ENCODE peak calls at places on chromosomes 7 and 10, in five cellular contexts. U is uterus; F is A673; O is small intestine; Z is effector memory CD4-positive, alpha-beta T cell. W is an unnamed sample.

GRCh38 chr7:100545636-100546128 is 6.7 kb downstream of the AGFG2 start:
- DNase-seq in U (peak; percentile 91), F (peak; percentile 50), O (peak; percentile 62), Z (no peak), W (no peak)

GRCh38 chr10:12484945-12485805 is 135.8 kb downstream of the CAMK1D start:
- DNase-seq in U (no peak), F (no peak), O (peak; percentile 43), Z (no peak), W (no peak)

GRCh38 chr7:137684316-137684715 is 162.5 kb downstream of the DGKI start:
- DNase-seq in U (no peak), F (no peak), O (no peak), Z (no peak), W (no peak)

GRCh38 chr10:128116851-128117615 is 9.2 kb downstream of the MKI67 start:
- DNase-seq in U (no peak), F (no peak), O (no peak), Z (no peak), W (no peak)

GRCh38 chr7:134888141-134888740 is 98.1 kb upstream of the AGBL3 start:
- DNase-seq in U (no peak), F (no peak), O (no peak), Z (no peak), W (no peak)

GRCh38 chr7:5541087-5541992 is 117.7 kb upstream of the TNRC18 start:
- DNase-seq in U (no peak), F (no peak), O (no peak), Z (no peak), W (no peak)

GRCh38 chr10:59580257-59580863 is 129.3 kb downstream of the SLC16A9 start:
- DNase-seq in U (no peak), F (peak; percentile 81), O (peak; percentile 9), Z (no peak), W (no peak)

GRCh38 chr10:11856678-11857077 is 33.5 kb downstream of the PROSER2 start:
- DNase-seq in U (no peak), F (no peak), O (no peak), Z (no peak), W (no peak)

GRCh38 chr10:130079614-130080460 is 30.8 kb downstream of the C10orf143 start:
- DNase-seq in U (no peak), F (no peak), O (no peak), Z (no peak), W (no peak)

GRCh38 chr7:143320620-143321019 is 4.7 kb downstream of the CLCN1 start:
- DNase-seq in U (no peak), F (no peak), O (peak; percentile 75), Z (no peak), W (no peak)

GRCh38 chr10:103960103-103960502 is 6.8 kb upstream of the SLK start:
- DNase-seq in U (no peak), F (no peak), O (no peak), Z (no peak), W (no peak)

GRCh38 chr7:96664793-96665192 is 44.9 kb downstream of the SEM1 start:
- DNase-seq in U (no peak), F (no peak), O (no peak), Z (no peak), W (no peak)

GRCh38 chr10:680745-681144 is 8.7 kb downstream of the DIP2C start:
- DNase-seq in U (no peak), F (no peak), O (no peak), Z (no peak), W (no peak)

GRCh38 chr7:37327288-37327687 is 121.4 kb downstream of the ELMO1 start:
- DNase-seq in U (no peak), F (no peak), O (no peak), Z (no peak), W (no peak)

GRCh38 chr7:37333075-37333474 is 115.6 kb downstream of the ELMO1 start:
- DNase-seq in U (no peak), F (no peak), O (no peak), Z (no peak), W (no peak)

GRCh38 chr7:37330775-37331174 is 117.9 kb downstream of the ELMO1 start:
- DNase-seq in U (no peak), F (no peak), O (no peak), Z (no peak), W (no peak)

GRCh38 chr7:37332218-37333016 is 116.2 kb downstream of the ELMO1 start:
- DNase-seq in U (no peak), F (no peak), O (no peak), Z (no peak), W (no peak)

DNA sequence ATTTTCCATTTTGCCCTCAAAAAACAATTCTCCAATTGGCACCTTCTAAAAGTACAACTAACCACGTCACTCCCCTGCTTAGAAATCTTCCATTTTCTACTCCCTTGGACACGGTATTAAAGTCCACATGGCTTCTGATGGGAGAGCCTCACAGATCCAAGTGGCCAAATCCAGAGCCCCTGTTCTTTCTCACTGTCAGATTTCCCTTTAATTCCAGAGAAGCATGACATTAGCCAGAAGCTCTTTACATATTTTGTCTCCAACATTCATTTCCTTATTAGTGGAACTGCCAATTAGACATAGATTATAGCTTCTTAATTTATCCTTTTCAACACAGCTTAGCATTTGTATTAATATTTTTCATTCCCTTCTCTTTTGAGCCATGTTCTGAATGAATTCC is 118.7 kb downstream of the ELMO1 start:
- DNase-seq in U (no peak), F (no peak), O (no peak), Z (no peak), W (no peak)
- H3K27ac ChIP-seq in U (no peak overlapping the region), F (no peak overlapping the region), O (no peak overlapping the region), Z (no peak overlapping the region), W (no peak overlapping the region)

GRCh38 chr10:30704016-30704600 is 74.6 kb upstream of the LYZL2 start:
- DNase-seq in U (no peak), F (no peak), O (no peak), Z (no peak), W (no peak)
- H3K4me1 ChIP-seq in U (no peaks in the 10 kb centered on the region), F (peaks cover 15% of the 10 kb centered on the region), O (no peaks in the 10 kb centered on the region), Z (peaks cover 43% of the 10 kb centered on the region), W (peaks cover 30% of the 10 kb centered on the region)

GRCh38 chr10:96588060-96588554 is 1.3 kb upstream of the TM9SF3 start:
- DNase-seq in U (no peak), F (no peak), O (peak; percentile 39), Z (no peak), W (no peak)
- H3K27ac ChIP-seq in U (peak overlapping the region; percentile 95), F (peak overlapping the region; percentile 98), O (peak overlapping the region; percentile 100), Z (peak overlapping the region; percentile 98), W (peak overlapping the region; percentile 99)

GRCh38 chr7:17741426-17741825 is 198.9 kb downstream of the SNX13 start:
- DNase-seq in U (no peak), F (no peak), O (no peak), Z (no peak), W (no peak)

GRCh38 chr7:17746131-17746530 is 194.2 kb downstream of the SNX13 start:
- DNase-seq in U (no peak), F (no peak), O (no peak), Z (no peak), W (no peak)

GRCh38 chr7:17745588-17745987 is 194.7 kb downstream of the SNX13 start:
- DNase-seq in U (no peak), F (no peak), O (no peak), Z (no peak), W (no peak)
- H3K4me1 ChIP-seq in U (no peaks in the 10 kb centered on the region), F (no peaks in the 10 kb centered on the region), O (no peaks in the 10 kb centered on the region), Z (no peaks in the 10 kb centered on the region), W (no peaks in the 10 kb centered on the region)

GRCh38 chr7:90172121-90172520 is 17.9 kb downstream of the STEAP1 start:
- DNase-seq in U (no peak), F (no peak), O (no peak), Z (no peak), W (no peak)
- H3K27ac ChIP-seq in U (no peak overlapping the region), F (no peak overlapping the region), O (no peak overlapping the region), Z (no peak overlapping the region), W (no peak overlapping the region)

GRCh38 chr7:50411333-50412028 is 38.7 kb downstream of the FIGNL1 start:
- DNase-seq in U (no peak), F (no peak), O (no peak), Z (no peak), W (no peak)
- H3K4me1 ChIP-seq in U (no peaks in the 10 kb centered on the region), F (no peaks in the 10 kb centered on the region), O (no peaks in the 10 kb centered on the region), Z (peaks cover 5% of the 10 kb centered on the region), W (peaks cover 54% of the 10 kb centered on the region)

GRCh38 chr10:80161321-80162084 is 29.0 kb downstream of the PLAC9 start:
- DNase-seq in U (no peak), F (peak; percentile 62), O (no peak), Z (no peak), W (no peak)
- H3K27ac ChIP-seq in U (peak overlapping the region; percentile 0), F (no peak overlapping the region), O (no peak overlapping the region), Z (no peak overlapping the region), W (no peak overlapping the region)

GRCh38 chr10:5813091-5813340 is 218 bp downstream of the GDI2 start:
- DNase-seq in U (no peak), F (no peak), O (no peak), Z (no peak), W (no peak)

GRCh38 chr10:5814110-5815107 is 1.2 kb upstream of the GDI2 start:
- DNase-seq in U (no peak), F (peak; percentile 45), O (no peak), Z (no peak), W (no peak)

GRCh38 chr10:5813341-5814109 is at the start of gene GDI2:
- DNase-seq in U (peak; percentile 95), F (peak; percentile 98), O (peak; percentile 98), Z (peak; percentile 94), W (peak; percentile 97)

GRCh38 chr10:5811387-5811821 is 1.8 kb downstream of the GDI2 start:
- DNase-seq in U (no peak), F (peak; percentile 60), O (no peak), Z (no peak), W (no peak)

GRCh38 chr10:5812283-5813090 is 747 bp downstream of the GDI2 start:
- DNase-seq in U (peak; percentile 26), F (peak; percentile 23), O (peak; percentile 40), Z (peak; percentile 20), W (peak; percentile 92)
- H3K4me1 ChIP-seq in U (peaks cover 12% of the 10 kb centered on the region), F (peaks cover 27% of the 10 kb centered on the region), O (peaks cover 12% of the 10 kb centered on the region), Z (peaks cover 27% of the 10 kb centered on the region), W (peaks cover 61% of the 10 kb centered on the region)

W was measured in left lung.